ENCODE peak calls at places on chromosome 3, in seven cellular contexts. One of them, this sample, is unnamed.

GRCh38 chr3:178777718-178778411 is 241.6 kb downstream of the KCNMB2 start:
- DNase-seq in ovary: no peak
- DNase-seq in fibroblast of lung: no peak
- DNase-seq in effector memory CD4-positive, alpha-beta T cell: no peak
- DNase-seq in tibial artery: no peak
- DNase-seq in RWPE1: peak
- DNase-seq in psoas muscle: no peak
- DNase-seq in this sample: no peak

GRCh38 chr3:87052499-87053260 is 61.7 kb upstream of the VGLL3 start:
- DNase-seq in effector memory CD4-positive, alpha-beta T cell: no peak
- DNase-seq in RWPE1: no peak
- DNase-seq in psoas muscle: peak
- DNase-seq in ovary: no peak
- DNase-seq in fibroblast of lung: no peak
- DNase-seq in tibial artery: peak
- DNase-seq in this sample: no peak

GRCh38 chr3:108312656-108313055 is 16.3 kb downstream of the HHLA2 start:
- DNase-seq in psoas muscle: no peak
- DNase-seq in effector memory CD4-positive, alpha-beta T cell: no peak
- DNase-seq in ovary: no peak
- DNase-seq in RWPE1: no peak
- DNase-seq in tibial artery: no peak
- DNase-seq in fibroblast of lung: peak
- DNase-seq in this sample: no peak

GRCh38 chr3:69370156-69370944 is 15.5 kb downstream of the FRMD4B start:
- DNase-seq in ovary: peak
- DNase-seq in effector memory CD4-positive, alpha-beta T cell: no peak
- DNase-seq in tibial artery: peak
- DNase-seq in psoas muscle: peak
- DNase-seq in RWPE1: peak
- DNase-seq in fibroblast of lung: no peak
- DNase-seq in this sample: peak

GRCh38 chr3:188389711-188390346 is 235.9 kb downstream of the LPP start:
- DNase-seq in psoas muscle: no peak
- DNase-seq in tibial artery: peak
- DNase-seq in effector memory CD4-positive, alpha-beta T cell: no peak
- DNase-seq in ovary: no peak
- DNase-seq in fibroblast of lung: no peak
- DNase-seq in RWPE1: peak
- DNase-seq in this sample: no peak

GRCh38 chr3:42013652-42014442 is 51.9 kb upstream of the ULK4 start:
- DNase-seq in psoas muscle: peak
- DNase-seq in fibroblast of lung: no peak
- DNase-seq in ovary: peak
- DNase-seq in effector memory CD4-positive, alpha-beta T cell: no peak
- DNase-seq in RWPE1: no peak
- DNase-seq in tibial artery: peak
- DNase-seq in this sample: no peak

GRCh38 chr3:27728195-27729087 is 6.3 kb upstream of the EOMES start:
- DNase-seq in ovary: no peak
- DNase-seq in psoas muscle: no peak
- DNase-seq in RWPE1: no peak
- DNase-seq in effector memory CD4-positive, alpha-beta T cell: no peak
- DNase-seq in fibroblast of lung: no peak
- DNase-seq in tibial artery: no peak
- DNase-seq in this sample: no peak

GRCh38 chr3:129195731-129196256 is 12.1 kb upstream of the CNBP start:
- DNase-seq in fibroblast of lung: peak
- DNase-seq in psoas muscle: peak
- DNase-seq in effector memory CD4-positive, alpha-beta T cell: no peak
- DNase-seq in RWPE1: peak
- DNase-seq in tibial artery: peak
- DNase-seq in ovary: peak
- DNase-seq in this sample: peak

GRCh38 chr3:36891651-36892268 is 53.1 kb downstream of the TRANK1 start:
- DNase-seq in ovary: no peak
- DNase-seq in psoas muscle: peak
- DNase-seq in fibroblast of lung: no peak
- DNase-seq in tibial artery: no peak
- DNase-seq in RWPE1: no peak
- DNase-seq in effector memory CD4-positive, alpha-beta T cell: no peak
- DNase-seq in this sample: no peak

GRCh38 chr3:118587847-118588246 is 446.8 kb downstream of the IGSF11 start:
- DNase-seq in tibial artery: no peak
- DNase-seq in fibroblast of lung: no peak
- DNase-seq in RWPE1: peak
- DNase-seq in effector memory CD4-positive, alpha-beta T cell: no peak
- DNase-seq in ovary: no peak
- DNase-seq in psoas muscle: no peak
- DNase-seq in this sample: no peak

GRCh38 chr3:194986208-194987043 is 284.5 kb downstream of the XXYLT1 start:
- DNase-seq in tibial artery: no peak
- DNase-seq in psoas muscle: no peak
- DNase-seq in effector memory CD4-positive, alpha-beta T cell: no peak
- DNase-seq in fibroblast of lung: no peak
- DNase-seq in ovary: no peak
- DNase-seq in RWPE1: peak
- DNase-seq in this sample: no peak

GRCh38 chr3:73552700-73553099 is 72.0 kb downstream of the PDZRN3 start:
- DNase-seq in RWPE1: no peak
- DNase-seq in effector memory CD4-positive, alpha-beta T cell: no peak
- DNase-seq in tibial artery: no peak
- DNase-seq in ovary: no peak
- DNase-seq in psoas muscle: no peak
- DNase-seq in fibroblast of lung: peak
- DNase-seq in this sample: no peak

GRCh38 chr3:57833763-57834162 is 77.7 kb downstream of the SLMAP start:
- DNase-seq in tibial artery: no peak
- DNase-seq in RWPE1: no peak
- DNase-seq in psoas muscle: no peak
- DNase-seq in effector memory CD4-positive, alpha-beta T cell: no peak
- DNase-seq in fibroblast of lung: no peak
- DNase-seq in ovary: no peak
- DNase-seq in this sample: no peak

GRCh38 chr3:132382688-132383194 is 34.6 kb upstream of the DNAJC13 start:
- DNase-seq in psoas muscle: no peak
- DNase-seq in ovary: no peak
- DNase-seq in RWPE1: no peak
- DNase-seq in fibroblast of lung: no peak
- DNase-seq in effector memory CD4-positive, alpha-beta T cell: no peak
- DNase-seq in tibial artery: no peak
- DNase-seq in this sample: no peak

GRCh38 chr3:181720281-181720680 is 8.6 kb downstream of the SOX2 start:
- DNase-seq in psoas muscle: no peak
- DNase-seq in effector memory CD4-positive, alpha-beta T cell: no peak
- DNase-seq in ovary: no peak
- DNase-seq in fibroblast of lung: no peak
- DNase-seq in tibial artery: no peak
- DNase-seq in RWPE1: no peak
- DNase-seq in this sample: peak

GRCh38 chr3:58594117-58594516 is 16.9 kb upstream of the FAM107A start:
- DNase-seq in ovary: no peak
- DNase-seq in RWPE1: no peak
- DNase-seq in effector memory CD4-positive, alpha-beta T cell: no peak
- DNase-seq in fibroblast of lung: no peak
- DNase-seq in tibial artery: no peak
- DNase-seq in psoas muscle: no peak
- DNase-seq in this sample: no peak

GRCh38 chr3:187669675-187670504 is at the start of gene SST:
- DNase-seq in psoas muscle: peak
- DNase-seq in effector memory CD4-positive, alpha-beta T cell: no peak
- DNase-seq in RWPE1: peak
- DNase-seq in fibroblast of lung: peak
- DNase-seq in tibial artery: no peak
- DNase-seq in ovary: peak
- DNase-seq in this sample: no peak

GRCh38 chr3:150314248-150315027 is 93.7 kb upstream of the TSC22D2 start:
- DNase-seq in psoas muscle: no peak
- DNase-seq in effector memory CD4-positive, alpha-beta T cell: no peak
- DNase-seq in ovary: no peak
- DNase-seq in RWPE1: no peak
- DNase-seq in tibial artery: no peak
- DNase-seq in fibroblast of lung: peak
- DNase-seq in this sample: no peak

GRCh38 chr3:109563149-109563548 is 225.8 kb upstream of the DPPA4 start:
- DNase-seq in ovary: no peak
- DNase-seq in effector memory CD4-positive, alpha-beta T cell: peak
- DNase-seq in RWPE1: no peak
- DNase-seq in tibial artery: no peak
- DNase-seq in fibroblast of lung: no peak
- DNase-seq in psoas muscle: no peak
- DNase-seq in this sample: no peak

GRCh38 chr3:38968891-38969290 is 82.9 kb downstream of the SCN11A start:
- DNase-seq in RWPE1: no peak
- DNase-seq in fibroblast of lung: no peak
- DNase-seq in effector memory CD4-positive, alpha-beta T cell: no peak
- DNase-seq in ovary: peak
- DNase-seq in psoas muscle: no peak
- DNase-seq in tibial artery: no peak
- DNase-seq in this sample: no peak

GRCh38 chr3:192906940-192907339 is 10.7 kb downstream of the MB21D2 start:
- DNase-seq in fibroblast of lung: no peak
- DNase-seq in tibial artery: no peak
- DNase-seq in effector memory CD4-positive, alpha-beta T cell: no peak
- DNase-seq in psoas muscle: no peak
- DNase-seq in ovary: no peak
- DNase-seq in RWPE1: no peak
- DNase-seq in this sample: no peak

GRCh38 chr3:192850501-192850981 is 67.1 kb downstream of the MB21D2 start:
- DNase-seq in effector memory CD4-positive, alpha-beta T cell: no peak
- DNase-seq in ovary: no peak
- DNase-seq in psoas muscle: no peak
- DNase-seq in fibroblast of lung: no peak
- DNase-seq in tibial artery: no peak
- DNase-seq in RWPE1: peak
- DNase-seq in this sample: no peak

GRCh38 chr3:30660128-30660525 is 53.7 kb downstream of the TGFBR2 start:
- DNase-seq in tibial artery: no peak
- DNase-seq in effector memory CD4-positive, alpha-beta T cell: no peak
- DNase-seq in psoas muscle: no peak
- DNase-seq in ovary: no peak
- DNase-seq in RWPE1: no peak
- DNase-seq in fibroblast of lung: no peak
- DNase-seq in this sample: no peak

GRCh38 chr3:37905987-37906674 is 44.5 kb downstream of the CTDSPL start:
- DNase-seq in fibroblast of lung: peak
- DNase-seq in effector memory CD4-positive, alpha-beta T cell: no peak
- DNase-seq in ovary: no peak
- DNase-seq in psoas muscle: no peak
- DNase-seq in RWPE1: no peak
- DNase-seq in tibial artery: no peak
- DNase-seq in this sample: no peak

GRCh38 chr3:37905346-37905745 is 43.7 kb downstream of the CTDSPL start:
- DNase-seq in RWPE1: no peak
- DNase-seq in psoas muscle: no peak
- DNase-seq in ovary: no peak
- DNase-seq in fibroblast of lung: no peak
- DNase-seq in effector memory CD4-positive, alpha-beta T cell: no peak
- DNase-seq in tibial artery: no peak
- DNase-seq in this sample: no peak

GRCh38 chr3:37903320-37903719 is 41.6 kb downstream of the CTDSPL start:
- DNase-seq in RWPE1: no peak
- DNase-seq in tibial artery: no peak
- DNase-seq in effector memory CD4-positive, alpha-beta T cell: no peak
- DNase-seq in fibroblast of lung: no peak
- DNase-seq in psoas muscle: no peak
- DNase-seq in ovary: no peak
- DNase-seq in this sample: no peak

GRCh38 chr3:37903734-37904133 is 42.1 kb downstream of the CTDSPL start:
- DNase-seq in ovary: no peak
- DNase-seq in fibroblast of lung: no peak
- DNase-seq in psoas muscle: no peak
- DNase-seq in tibial artery: no peak
- DNase-seq in RWPE1: no peak
- DNase-seq in effector memory CD4-positive, alpha-beta T cell: no peak
- DNase-seq in this sample: no peak

GRCh38 chr3:37904614-37905047 is 43.0 kb downstream of the CTDSPL start:
- DNase-seq in psoas muscle: no peak
- DNase-seq in ovary: no peak
- DNase-seq in RWPE1: no peak
- DNase-seq in tibial artery: no peak
- DNase-seq in effector memory CD4-positive, alpha-beta T cell: no peak
- DNase-seq in fibroblast of lung: peak
- DNase-seq in this sample: no peak
- H3K27ac ChIP-seq in psoas muscle: peak
- H3K27ac ChIP-seq in ovary: no peak
- H3K27ac ChIP-seq in RWPE1: peak
- H3K27ac ChIP-seq in tibial artery: peak
- H3K27ac ChIP-seq in effector memory CD4-positive, alpha-beta T cell: no peak
- H3K27ac ChIP-seq in fibroblast of lung: no peak
- H3K27ac ChIP-seq in this sample: peak

GRCh38 chr3:64620020-64620419 is 67.8 kb downstream of the ADAMTS9 start:
- DNase-seq in fibroblast of lung: no peak
- DNase-seq in effector memory CD4-positive, alpha-beta T cell: no peak
- DNase-seq in psoas muscle: no peak
- DNase-seq in tibial artery: no peak
- DNase-seq in RWPE1: no peak
- DNase-seq in ovary: no peak
- DNase-seq in this sample: no peak
- H3K27ac ChIP-seq in fibroblast of lung: no peak
- H3K27ac ChIP-seq in effector memory CD4-positive, alpha-beta T cell: no peak
- H3K27ac ChIP-seq in psoas muscle: no peak
- H3K27ac ChIP-seq in tibial artery: no peak
- H3K27ac ChIP-seq in RWPE1: no peak
- H3K27ac ChIP-seq in ovary: no peak
- H3K27ac ChIP-seq in this sample: no peak

DNA sequence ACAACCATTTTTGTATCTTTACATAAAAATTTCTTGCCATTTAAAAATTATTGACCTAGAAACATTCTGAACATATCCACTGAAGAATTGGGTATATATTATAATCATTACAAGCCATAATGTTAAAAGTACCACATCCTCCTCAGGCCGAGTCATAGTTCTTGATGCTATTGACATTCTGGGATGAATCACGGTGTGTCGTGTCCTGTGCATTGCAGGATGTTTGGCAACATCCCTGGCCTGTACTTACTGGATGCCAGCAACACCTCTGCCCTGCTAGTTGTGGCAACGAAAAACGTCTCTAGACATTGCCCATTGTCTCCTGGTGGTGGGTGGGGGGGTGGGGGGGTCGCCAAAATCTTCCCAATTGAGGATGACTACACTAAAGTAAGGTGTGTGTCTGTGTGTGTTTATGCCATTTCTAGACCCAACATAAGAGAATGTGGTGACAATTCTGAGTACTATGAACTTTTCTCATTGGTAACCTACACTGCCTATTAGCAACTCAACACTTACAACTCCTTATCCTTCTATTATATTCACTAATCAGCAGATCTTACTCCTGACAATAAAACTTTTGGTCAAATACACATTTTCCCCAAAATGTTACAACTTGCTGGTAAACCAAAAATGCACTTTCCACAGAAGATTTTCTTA is 471.6 kb downstream of the FOXP1 start:
- DNase-seq in RWPE1: peak
- DNase-seq in psoas muscle: no peak
- DNase-seq in tibial artery: no peak
- DNase-seq in ovary: no peak
- DNase-seq in effector memory CD4-positive, alpha-beta T cell: no peak
- DNase-seq in fibroblast of lung: peak
- DNase-seq in this sample: no peak
- H3K27ac ChIP-seq in RWPE1: peak
- H3K27ac ChIP-seq in psoas muscle: no peak
- H3K27ac ChIP-seq in tibial artery: peak
- H3K27ac ChIP-seq in ovary: peak
- H3K27ac ChIP-seq in effector memory CD4-positive, alpha-beta T cell: no peak
- H3K27ac ChIP-seq in fibroblast of lung: peak
- H3K27ac ChIP-seq in this sample: no peak

GRCh38 chr3:45611619-45612018 is 17.1 kb downstream of the LIMD1 start:
- DNase-seq in fibroblast of lung: no peak
- DNase-seq in psoas muscle: no peak
- DNase-seq in effector memory CD4-positive, alpha-beta T cell: no peak
- DNase-seq in ovary: no peak
- DNase-seq in RWPE1: no peak
- DNase-seq in tibial artery: no peak
- DNase-seq in this sample: peak
- H3K27ac ChIP-seq in fibroblast of lung: no peak
- H3K27ac ChIP-seq in psoas muscle: no peak
- H3K27ac ChIP-seq in effector memory CD4-positive, alpha-beta T cell: no peak
- H3K27ac ChIP-seq in ovary: no peak
- H3K27ac ChIP-seq in RWPE1: peak
- H3K27ac ChIP-seq in tibial artery: no peak
- H3K27ac ChIP-seq in this sample: peak